ENCODE peak calls at places on chromosome 11, in eight cellular contexts. T is Panc1, D is HepG2, R is upper lobe of left lung, F is K562, S is HCT116, Y is GM23338, I is GM12878. G is an unnamed sample.

GRCh38 chr11:44497995-44498394 is 67.5 kb upstream of the CD82 start:
- ATAC-seq in Y (no peak), R (no peak), D (no peak), F (no peak), S (no peak), T (no peak), I (no peak), G (peak; percentile 69)

GRCh38 chr11:130121430-130121978 is 38.1 kb upstream of the ST14 start:
- ATAC-seq in S (peak; percentile 62), F (no peak), D (no peak), Y (no peak), T (no peak), I (no peak), R (no peak), G (no peak)

GRCh38 chr11:47408598-47409439 is 429 bp downstream of the SLC39A13 start:
- ATAC-seq in Y (peak; percentile 2), D (peak; percentile 2), T (peak; percentile 19), I (no peak), F (peak; percentile 5), S (peak; percentile 15), R (no peak), G (peak; percentile 9)

GRCh38 chr11:2771758-2772466 is 72.1 kb upstream of the KCNQ1OT1 start:
- ATAC-seq in Y (peak; percentile 57), I (no peak), F (no peak), T (no peak), S (no peak), D (no peak), R (no peak), G (no peak)

GRCh38 chr11:125463590-125464265 is 32.3 kb downstream of the FEZ1 start:
- ATAC-seq in S (no peak), D (no peak), F (no peak), T (no peak), I (no peak), R (no peak), Y (no peak), G (no peak)

GRCh38 chr11:90229791-90230190 is 6.9 kb upstream of the CHORDC1 start:
- ATAC-seq in I (no peak), S (peak; percentile 74), T (no peak), F (no peak), D (no peak), R (no peak), Y (no peak), G (no peak)

GRCh38 chr11:33936745-33937612 is 45.1 kb upstream of the LMO2 start:
- ATAC-seq in F (peak; percentile 67), Y (no peak), D (no peak), T (no peak), S (no peak), I (no peak), R (peak; percentile 50), G (peak; percentile 71)

GRCh38 chr11:1433977-1434640 is 44.4 kb downstream of the BRSK2 start:
- ATAC-seq in D (no peak), I (no peak), Y (no peak), T (no peak), F (no peak), S (no peak), R (no peak), G (no peak)

GRCh38 chr11:102451041-102451692 is 1.4 kb downstream of the TMEM123 start:
- ATAC-seq in I (no peak), T (no peak), D (no peak), F (no peak), R (no peak), Y (peak; percentile 6), S (no peak), G (no peak)

GRCh38 chr11:124481365-124482323 is 36.1 kb upstream of the OR8B8 start:
- ATAC-seq in F (peak; percentile 98), S (peak; percentile 86), I (peak; percentile 64), Y (peak; percentile 92), D (peak; percentile 92), R (no peak), T (peak; percentile 72), G (no peak)

GRCh38 chr11:93568726-93569125 is 25.5 kb upstream of the SMCO4 start:
- ATAC-seq in R (no peak), Y (no peak), F (no peak), D (no peak), S (no peak), T (no peak), I (no peak), G (no peak)

GRCh38 chr11:5713695-5714094 is 22.6 kb upstream of the OR56B1 start:
- ATAC-seq in T (no peak), F (peak; percentile 59), D (no peak), I (no peak), Y (no peak), S (no peak), R (no peak), G (no peak)

GRCh38 chr11:69576069-69576782 is 64.7 kb upstream of the CCND1 start:
- ATAC-seq in Y (no peak), I (no peak), S (no peak), T (peak; percentile 22), D (peak; percentile 55), F (peak; percentile 66), R (no peak), G (no peak)

GRCh38 chr11:102010776-102011500 is 36.3 kb upstream of the CFAP300 start:
- ATAC-seq in T (peak; percentile 98), D (peak; percentile 82), I (no peak), F (peak; percentile 73), R (peak; percentile 89), Y (peak; percentile 100), S (peak; percentile 96), G (peak; percentile 85)

GRCh38 chr11:33687733-33688479 is 12.7 kb downstream of the C11orf91 start:
- ATAC-seq in T (no peak), I (peak; percentile 74), S (peak; percentile 43), D (peak; percentile 47), Y (peak; percentile 57), F (peak; percentile 80), R (no peak), G (no peak)

GRCh38 chr11:126166413-126166812 is 45.0 kb downstream of the RPUSD4 start:
- ATAC-seq in D (no peak), F (no peak), S (no peak), Y (no peak), T (no peak), R (no peak), I (no peak), G (no peak)

GRCh38 chr11:75159081-75159953 is 8.4 kb downstream of the SLCO2B1 start:
- ATAC-seq in Y (peak; percentile 74), S (no peak), R (no peak), F (no peak), T (no peak), D (peak; percentile 68), I (no peak), G (no peak)

GRCh38 chr11:92061648-92062047 is 163.0 kb upstream of the FAT3 start:
- ATAC-seq in I (no peak), F (no peak), T (no peak), D (no peak), S (no peak), Y (no peak), R (no peak), G (no peak)

GRCh38 chr11:127470485-127470884 is 469.9 kb upstream of the KIRREL3 start:
- ATAC-seq in R (no peak), F (no peak), Y (peak; percentile 48), I (peak; percentile 84), D (no peak), T (no peak), S (no peak), G (no peak)

GRCh38 chr11:121844016-121844415 is 272.0 kb downstream of the BLID start:
- ATAC-seq in Y (no peak), R (no peak), S (peak; percentile 75), F (no peak), I (no peak), D (no peak), T (no peak), G (no peak)
- TF ChIP-seq POLR2AphosphoS5 in Y (no peak), R (no peak), S (no peak), F (no peak), I (no peak), D (no peak), T (no peak), G (no peak)

DNA sequence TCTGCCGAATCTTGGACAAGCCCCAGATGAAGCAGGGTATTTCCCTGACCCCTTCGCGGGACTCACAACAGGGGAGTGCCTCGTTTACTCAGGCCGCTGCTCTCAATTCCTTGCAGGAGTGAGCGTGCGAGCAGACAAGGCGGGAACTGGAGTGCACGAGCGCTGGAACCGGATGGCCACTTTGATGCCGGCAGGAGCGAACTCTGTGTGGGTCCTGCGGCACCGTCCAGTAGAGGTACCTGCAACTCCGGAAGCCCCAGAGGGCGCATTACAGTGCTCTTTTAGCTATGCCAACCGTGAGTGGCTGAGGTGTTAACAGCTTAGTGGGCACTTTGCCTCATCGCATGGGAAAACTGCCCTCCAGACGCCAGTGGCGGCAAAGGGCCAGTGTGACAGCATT is 182.3 kb upstream of the ANO3 start:
- ATAC-seq in D (no peak), R (peak; percentile 30), Y (no peak), F (no peak), T (no peak), I (no peak), S (no peak), G (no peak)
- TF ChIP-seq POLR2AphosphoS5 in D (no peak), R (no peak), Y (no peak), F (no peak), T (no peak), I (no peak), S (no peak), G (no peak)

DNA sequence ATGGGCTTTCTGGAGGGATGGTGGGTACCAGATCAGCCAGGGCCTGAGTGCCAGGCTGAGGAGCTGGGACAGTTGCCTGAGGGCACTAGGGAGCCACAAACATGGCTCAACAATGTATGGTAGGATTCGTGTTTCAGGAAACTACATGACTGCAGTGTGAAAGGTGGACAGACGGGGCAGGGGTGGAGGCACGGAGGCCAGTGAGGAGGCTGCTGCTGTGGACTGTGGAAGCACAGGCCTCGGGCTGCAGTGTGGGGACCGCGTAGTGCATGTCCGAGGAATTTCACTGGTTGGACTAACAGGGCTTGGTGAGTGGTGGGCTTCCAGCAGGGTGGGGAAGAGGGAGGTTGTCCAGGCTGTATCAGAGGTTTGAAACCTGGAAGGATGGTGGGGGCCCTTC is 7.8 kb downstream of the P2RY2 start:
- ATAC-seq in S (no peak), R (no peak), Y (no peak), I (no peak), F (no peak), T (no peak), D (no peak), G (no peak)
- TF ChIP-seq POLR2AphosphoS5 in S (no peak), R (no peak), Y (no peak), I (no peak), F (no peak), T (no peak), D (no peak), G (no peak)

DNA sequence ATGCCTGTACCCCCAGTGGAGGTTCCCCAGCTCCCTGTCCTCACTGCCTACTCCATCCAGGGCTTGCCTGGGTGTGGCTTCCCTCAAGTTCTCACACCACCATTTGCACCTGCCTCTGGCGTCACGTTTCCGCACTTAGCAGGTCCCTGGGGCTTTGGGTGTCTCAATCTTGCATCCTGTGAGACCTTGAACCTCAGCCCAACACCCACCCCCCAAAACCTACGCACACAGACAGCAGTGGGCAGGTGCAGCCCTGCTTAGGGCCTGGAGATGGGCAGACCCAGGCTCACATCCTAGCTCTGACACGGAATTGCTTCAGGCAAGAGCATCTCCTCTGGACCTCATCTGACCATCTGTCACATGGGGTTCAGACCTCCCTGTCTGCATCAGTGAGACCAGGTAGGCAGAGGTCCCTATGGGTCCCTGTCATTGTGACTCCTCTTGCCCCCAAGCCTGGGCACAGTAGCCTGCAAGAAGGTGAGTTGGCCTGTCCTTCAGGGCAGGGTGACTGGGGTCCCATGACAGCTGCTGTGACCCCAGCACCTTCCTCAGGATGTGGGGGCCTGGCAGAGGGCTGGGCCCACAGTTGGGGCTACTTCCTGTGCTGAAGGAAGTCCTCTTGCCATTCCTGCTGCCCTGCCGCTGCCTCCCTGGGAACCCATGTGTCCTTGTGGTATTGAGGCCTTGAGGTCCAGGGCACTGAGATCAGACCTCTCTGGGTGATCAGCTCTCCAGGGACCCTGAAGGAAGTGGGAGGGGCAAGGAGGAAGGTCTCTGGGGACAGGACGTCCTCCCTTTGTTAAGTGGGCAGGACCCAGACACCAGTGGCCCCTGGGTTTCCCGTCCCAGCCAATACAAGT is 2.0 kb downstream of the SIPA1 start:
- ATAC-seq in F (no peak), R (peak; percentile 1), T (no peak), I (peak; percentile 70), Y (no peak), D (no peak), S (no peak), G (no peak)
- TF ChIP-seq POLR2AphosphoS5 in F (no peak), R (peak; percentile 66), T (no peak), I (peak; percentile 77), Y (no peak), D (no peak), S (no peak), G (no peak)

G was measured in gastroesophageal sphincter.